ENCODE peak calls at places on chromosome 16, in eight cellular contexts. One of them, this sample, is unnamed.

GRCh38 chr16:85978291-85978775 is 79.4 kb downstream of the IRF8 start:
- DNase-seq in fibroblast of lung: no peak
- DNase-seq in OCI-LY7: no peak
- DNase-seq in ovary: no peak
- DNase-seq in endodermal cell: no peak
- DNase-seq in cardiac muscle cell: no peak
- DNase-seq in body of pancreas: no peak
- DNase-seq in tibial nerve: no peak
- DNase-seq in this sample: no peak

GRCh38 chr16:71924710-71925109 is 29.4 kb downstream of the IST1 start:
- DNase-seq in ovary: no peak
- DNase-seq in body of pancreas: no peak
- DNase-seq in cardiac muscle cell: no peak
- DNase-seq in endodermal cell: no peak
- DNase-seq in fibroblast of lung: no peak
- DNase-seq in OCI-LY7: no peak
- DNase-seq in tibial nerve: no peak
- DNase-seq in this sample: no peak

GRCh38 chr16:77956231-77956630 is 66.1 kb upstream of the CLEC3A start:
- DNase-seq in fibroblast of lung: no peak
- DNase-seq in endodermal cell: no peak
- DNase-seq in tibial nerve: no peak
- DNase-seq in OCI-LY7: no peak
- DNase-seq in body of pancreas: no peak
- DNase-seq in ovary: no peak
- DNase-seq in cardiac muscle cell: no peak
- DNase-seq in this sample: no peak

GRCh38 chr16:12798171-12798570 is 5.5 kb downstream of the CPPED1 start:
- DNase-seq in OCI-LY7: no peak
- DNase-seq in ovary: no peak
- DNase-seq in tibial nerve: no peak
- DNase-seq in endodermal cell: no peak
- DNase-seq in body of pancreas: no peak
- DNase-seq in fibroblast of lung: no peak
- DNase-seq in cardiac muscle cell: no peak
- DNase-seq in this sample: no peak

GRCh38 chr16:4091638-4092037 is 24.6 kb downstream of the ADCY9 start:
- DNase-seq in cardiac muscle cell: no peak
- DNase-seq in ovary: no peak
- DNase-seq in OCI-LY7: no peak
- DNase-seq in fibroblast of lung: no peak
- DNase-seq in tibial nerve: no peak
- DNase-seq in body of pancreas: no peak
- DNase-seq in endodermal cell: no peak
- DNase-seq in this sample: no peak

GRCh38 chr16:25014500-25015147 is 545 bp downstream of the ARHGAP17 start:
- DNase-seq in OCI-LY7: peak
- DNase-seq in endodermal cell: peak
- DNase-seq in tibial nerve: peak
- DNase-seq in fibroblast of lung: peak
- DNase-seq in body of pancreas: peak
- DNase-seq in cardiac muscle cell: peak
- DNase-seq in ovary: peak
- DNase-seq in this sample: peak

GRCh38 chr16:4625617-4626159 is 1.1 kb downstream of the MGRN1 start:
- DNase-seq in fibroblast of lung: no peak
- DNase-seq in tibial nerve: no peak
- DNase-seq in body of pancreas: peak
- DNase-seq in endodermal cell: no peak
- DNase-seq in OCI-LY7: no peak
- DNase-seq in ovary: no peak
- DNase-seq in cardiac muscle cell: no peak
- DNase-seq in this sample: no peak

GRCh38 chr16:82598766-82599165 is 28.0 kb upstream of the CDH13 start:
- DNase-seq in cardiac muscle cell: no peak
- DNase-seq in ovary: no peak
- DNase-seq in OCI-LY7: no peak
- DNase-seq in body of pancreas: no peak
- DNase-seq in endodermal cell: no peak
- DNase-seq in fibroblast of lung: no peak
- DNase-seq in tibial nerve: no peak
- DNase-seq in this sample: no peak

GRCh38 chr16:57822018-57822553 is 19.8 kb upstream of the KIFC3 start:
- DNase-seq in cardiac muscle cell: no peak
- DNase-seq in body of pancreas: no peak
- DNase-seq in tibial nerve: no peak
- DNase-seq in fibroblast of lung: no peak
- DNase-seq in endodermal cell: no peak
- DNase-seq in ovary: no peak
- DNase-seq in OCI-LY7: no peak
- DNase-seq in this sample: no peak

GRCh38 chr16:49838639-49839461 is 17.1 kb downstream of the ZNF423 start:
- DNase-seq in OCI-LY7: no peak
- DNase-seq in tibial nerve: no peak
- DNase-seq in cardiac muscle cell: no peak
- DNase-seq in fibroblast of lung: no peak
- DNase-seq in body of pancreas: no peak
- DNase-seq in ovary: peak
- DNase-seq in endodermal cell: peak
- DNase-seq in this sample: no peak

GRCh38 chr16:67694611-67695010 is 24.5 kb downstream of the GFOD2 start:
- DNase-seq in endodermal cell: no peak
- DNase-seq in fibroblast of lung: no peak
- DNase-seq in cardiac muscle cell: no peak
- DNase-seq in tibial nerve: no peak
- DNase-seq in body of pancreas: no peak
- DNase-seq in ovary: no peak
- DNase-seq in OCI-LY7: no peak
- DNase-seq in this sample: no peak

GRCh38 chr16:51816929-51817328 is 665.9 kb upstream of the SALL1 start:
- DNase-seq in OCI-LY7: no peak
- DNase-seq in body of pancreas: no peak
- DNase-seq in endodermal cell: no peak
- DNase-seq in fibroblast of lung: peak
- DNase-seq in ovary: no peak
- DNase-seq in cardiac muscle cell: no peak
- DNase-seq in tibial nerve: no peak
- DNase-seq in this sample: no peak

GRCh38 chr16:80129791-80130190 is 411.0 kb upstream of the DYNLRB2 start:
- DNase-seq in OCI-LY7: no peak
- DNase-seq in cardiac muscle cell: no peak
- DNase-seq in tibial nerve: no peak
- DNase-seq in ovary: no peak
- DNase-seq in endodermal cell: peak
- DNase-seq in body of pancreas: no peak
- DNase-seq in fibroblast of lung: no peak
- DNase-seq in this sample: no peak

GRCh38 chr16:47886631-47887415 is 269.0 kb downstream of the ABCC12 start:
- DNase-seq in OCI-LY7: no peak
- DNase-seq in ovary: no peak
- DNase-seq in tibial nerve: no peak
- DNase-seq in cardiac muscle cell: no peak
- DNase-seq in fibroblast of lung: peak
- DNase-seq in endodermal cell: peak
- DNase-seq in body of pancreas: no peak
- DNase-seq in this sample: no peak

GRCh38 chr16:84137287-84137686 is 7.7 kb downstream of the HSDL1 start:
- DNase-seq in body of pancreas: no peak
- DNase-seq in OCI-LY7: no peak
- DNase-seq in endodermal cell: no peak
- DNase-seq in tibial nerve: no peak
- DNase-seq in ovary: no peak
- DNase-seq in cardiac muscle cell: no peak
- DNase-seq in fibroblast of lung: no peak
- DNase-seq in this sample: no peak

GRCh38 chr16:65667013-65667578 is 545.2 kb upstream of the CDH11 start:
- DNase-seq in ovary: no peak
- DNase-seq in endodermal cell: peak
- DNase-seq in fibroblast of lung: peak
- DNase-seq in cardiac muscle cell: peak
- DNase-seq in body of pancreas: no peak
- DNase-seq in OCI-LY7: peak
- DNase-seq in tibial nerve: no peak
- DNase-seq in this sample: no peak

GRCh38 chr16:85329059-85329812 is 217.0 kb upstream of the CIBAR2 start:
- DNase-seq in ovary: no peak
- DNase-seq in fibroblast of lung: no peak
- DNase-seq in endodermal cell: peak
- DNase-seq in body of pancreas: no peak
- DNase-seq in OCI-LY7: no peak
- DNase-seq in tibial nerve: no peak
- DNase-seq in cardiac muscle cell: no peak
- DNase-seq in this sample: no peak

GRCh38 chr16:71927383-71927782 is 32.1 kb downstream of the IST1 start:
- DNase-seq in fibroblast of lung: peak
- DNase-seq in OCI-LY7: no peak
- DNase-seq in cardiac muscle cell: peak
- DNase-seq in tibial nerve: peak
- DNase-seq in endodermal cell: no peak
- DNase-seq in body of pancreas: peak
- DNase-seq in ovary: peak
- DNase-seq in this sample: no peak

GRCh38 chr16:68005786-68006286 is 6.6 kb upstream of the DPEP2 start:
- DNase-seq in fibroblast of lung: peak
- DNase-seq in tibial nerve: peak
- DNase-seq in cardiac muscle cell: no peak
- DNase-seq in ovary: no peak
- DNase-seq in OCI-LY7: peak
- DNase-seq in endodermal cell: peak
- DNase-seq in body of pancreas: no peak
- DNase-seq in this sample: peak

GRCh38 chr16:85126731-85127662 is 14.7 kb upstream of the CIBAR2 start:
- DNase-seq in cardiac muscle cell: peak
- DNase-seq in endodermal cell: peak
- DNase-seq in tibial nerve: no peak
- DNase-seq in fibroblast of lung: peak
- DNase-seq in OCI-LY7: no peak
- DNase-seq in body of pancreas: peak
- DNase-seq in ovary: peak
- DNase-seq in this sample: no peak

GRCh38 chr16:27232875-27233605 is 29.7 kb downstream of the KDM8 start:
- DNase-seq in ovary: no peak
- DNase-seq in tibial nerve: no peak
- DNase-seq in body of pancreas: no peak
- DNase-seq in endodermal cell: no peak
- DNase-seq in cardiac muscle cell: no peak
- DNase-seq in OCI-LY7: peak
- DNase-seq in fibroblast of lung: no peak
- DNase-seq in this sample: no peak

GRCh38 chr16:3789375-3790067 is 72.2 kb upstream of the TRAP1 start:
- DNase-seq in endodermal cell: no peak
- DNase-seq in fibroblast of lung: no peak
- DNase-seq in tibial nerve: no peak
- DNase-seq in cardiac muscle cell: no peak
- DNase-seq in OCI-LY7: no peak
- DNase-seq in body of pancreas: no peak
- DNase-seq in ovary: no peak
- DNase-seq in this sample: no peak

GRCh38 chr16:56450275-56450889 is 750 bp downstream of the NUDT21 start:
- DNase-seq in body of pancreas: no peak
- DNase-seq in cardiac muscle cell: peak
- DNase-seq in tibial nerve: no peak
- DNase-seq in ovary: no peak
- DNase-seq in fibroblast of lung: peak
- DNase-seq in endodermal cell: peak
- DNase-seq in OCI-LY7: peak
- DNase-seq in this sample: no peak

DNA sequence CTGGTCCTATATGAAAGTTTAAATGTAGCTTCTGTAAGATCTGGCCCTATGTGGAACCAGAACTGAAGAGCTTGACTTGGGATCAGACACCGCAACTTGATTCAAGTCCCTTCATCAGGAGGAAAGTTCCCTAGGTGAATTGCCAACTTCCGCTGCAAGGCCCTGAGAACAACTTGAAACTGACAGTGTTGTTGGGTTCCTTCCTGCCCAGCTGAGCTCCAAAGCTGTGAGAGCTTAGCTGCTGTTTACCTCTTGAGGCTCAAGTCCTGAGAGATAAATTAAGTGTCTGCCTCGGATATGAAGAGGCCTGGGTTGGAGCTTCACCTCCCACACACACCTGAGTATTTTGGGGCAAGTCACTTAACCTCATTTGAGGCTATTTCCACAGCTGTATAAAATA is 44.7 kb downstream of the REXO5 start:
- DNase-seq in cardiac muscle cell: no peak
- DNase-seq in tibial nerve: no peak
- DNase-seq in ovary: no peak
- DNase-seq in endodermal cell: no peak
- DNase-seq in body of pancreas: no peak
- DNase-seq in fibroblast of lung: no peak
- DNase-seq in OCI-LY7: no peak
- DNase-seq in this sample: no peak
- H3K27ac ChIP-seq in cardiac muscle cell: peak
- H3K27ac ChIP-seq in tibial nerve: peak
- H3K27ac ChIP-seq in ovary: no peak
- H3K27ac ChIP-seq in endodermal cell: no peak
- H3K27ac ChIP-seq in body of pancreas: peak
- H3K27ac ChIP-seq in fibroblast of lung: peak
- H3K27ac ChIP-seq in OCI-LY7: no peak
- H3K27ac ChIP-seq in this sample: no peak

GRCh38 chr16:81350306-81350615 is 35.5 kb downstream of the GAN start:
- DNase-seq in body of pancreas: no peak
- DNase-seq in tibial nerve: no peak
- DNase-seq in ovary: no peak
- DNase-seq in cardiac muscle cell: peak
- DNase-seq in endodermal cell: no peak
- DNase-seq in fibroblast of lung: peak
- DNase-seq in OCI-LY7: no peak
- DNase-seq in this sample: no peak
- TF ChIP-seq CTCF in body of pancreas: no peak
- TF ChIP-seq CTCF in tibial nerve: no peak
- TF ChIP-seq CTCF in ovary: no peak
- TF ChIP-seq CTCF in cardiac muscle cell: peak
- TF ChIP-seq CTCF in endodermal cell: peak
- TF ChIP-seq CTCF in fibroblast of lung: no peak
- TF ChIP-seq CTCF in OCI-LY7: peak
- TF ChIP-seq CTCF in this sample: no peak

GRCh38 chr16:89338863-89339262 is 121.4 kb downstream of the ZNF778 start:
- DNase-seq in fibroblast of lung: no peak
- DNase-seq in cardiac muscle cell: no peak
- DNase-seq in tibial nerve: no peak
- DNase-seq in ovary: no peak
- DNase-seq in endodermal cell: no peak
- DNase-seq in body of pancreas: peak
- DNase-seq in OCI-LY7: no peak
- DNase-seq in this sample: no peak
- H3K27ac ChIP-seq in fibroblast of lung: no peak
- H3K27ac ChIP-seq in cardiac muscle cell: no peak
- H3K27ac ChIP-seq in tibial nerve: no peak
- H3K27ac ChIP-seq in ovary: no peak
- H3K27ac ChIP-seq in endodermal cell: no peak
- H3K27ac ChIP-seq in body of pancreas: no peak
- H3K27ac ChIP-seq in OCI-LY7: no peak
- H3K27ac ChIP-seq in this sample: no peak

DNA sequence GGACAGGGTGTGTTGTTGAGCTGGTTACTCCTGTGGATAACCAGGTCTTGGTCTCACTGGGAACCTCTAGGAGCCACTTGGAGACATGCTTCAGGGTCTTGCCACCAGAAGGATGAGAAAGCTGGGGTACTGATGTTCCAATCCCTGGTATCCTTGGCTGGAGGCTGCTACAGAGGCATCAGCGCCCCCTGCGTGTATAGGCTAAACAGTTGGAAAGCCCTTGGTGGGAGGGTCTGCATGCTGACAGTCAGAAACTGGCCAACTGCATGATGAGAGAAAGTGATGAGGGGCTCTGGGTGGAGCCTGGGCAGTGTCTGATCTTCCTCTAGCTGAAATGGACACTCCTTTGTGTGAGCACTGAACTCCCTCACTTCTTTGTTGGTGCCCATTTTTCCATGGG is 536.9 kb downstream of the XYLT1 start:
- DNase-seq in endodermal cell: peak
- DNase-seq in fibroblast of lung: no peak
- DNase-seq in tibial nerve: no peak
- DNase-seq in ovary: no peak
- DNase-seq in body of pancreas: no peak
- DNase-seq in cardiac muscle cell: no peak
- DNase-seq in OCI-LY7: no peak
- DNase-seq in this sample: no peak
- TF ChIP-seq CTCF in endodermal cell: peak
- TF ChIP-seq CTCF in fibroblast of lung: no peak
- TF ChIP-seq CTCF in tibial nerve: no peak
- TF ChIP-seq CTCF in ovary: no peak
- TF ChIP-seq CTCF in body of pancreas: no peak
- TF ChIP-seq CTCF in cardiac muscle cell: no peak
- TF ChIP-seq CTCF in OCI-LY7: no peak
- TF ChIP-seq CTCF in this sample: no peak